ENCODE peak calls at places on chromosomes 4 and X, in eight cellular contexts. X is body of pancreas, Z is A673, R is upper lobe of right lung, D is stomach, A is testis, G is lung, V is sigmoid colon. J is an unnamed sample. For H3K36me3 and H3K27me3, the result is how much of the 10 kb centered on the place peaks cover.

GRCh38 chr4:43148481-43148880 is 256.0 kb downstream of the GRXCR1 start:
- DNase-seq in X (no peak), Z (no peak), R (no peak), D (no peak), A (no peak), G (no peak), V (no peak), J (no peak)

GRCh38 chr4:153079824-153080486 is 124.3 kb upstream of the TRIM2 start:
- DNase-seq in X (no peak), Z (peak), R (no peak), D (no peak), A (no peak), G (no peak), V (no peak), J (no peak)

GRCh38 chrX:154714925-154715324 is 36.0 kb downstream of the GAB3 start:
- DNase-seq in X (peak), Z (peak), R (no peak), D (no peak), A (peak), G (no peak), V (no peak), J (no peak)

GRCh38 chrX:20461576-20461975 is 194.9 kb upstream of the RPS6KA3 start:
- DNase-seq in X (no peak), Z (peak), R (no peak), D (no peak), A (no peak), G (no peak), V (no peak), J (no peak)

GRCh38 chrX:51891821-51892551 is 1.4 kb upstream of the MAGED1 start:
- DNase-seq in X (peak), Z (peak), R (no peak), D (no peak), A (peak), G (no peak), V (peak), J (peak)

GRCh38 chrX:12372111-12372510 is 233.8 kb downstream of the FRMPD4 start:
- DNase-seq in X (peak), Z (no peak), R (no peak), D (no peak), A (no peak), G (no peak), V (no peak), J (no peak)

GRCh38 chr4:80204433-80204832 is 7.1 kb downstream of the PRDM8 start:
- DNase-seq in X (no peak), Z (no peak), R (no peak), D (no peak), A (no peak), G (no peak), V (no peak), J (no peak)

GRCh38 chr4:24730256-24731001 is 64.9 kb upstream of the SOD3 start:
- DNase-seq in X (peak), Z (peak), R (peak), D (no peak), A (no peak), G (peak), V (peak), J (no peak)

GRCh38 chr4:84420608-84421007 is 78.5 kb downstream of the NKX6-1 start:
- DNase-seq in X (no peak), Z (no peak), R (no peak), D (no peak), A (no peak), G (no peak), V (no peak), J (no peak)

GRCh38 chr4:81470456-81471327 is 1.0 kb downstream of the RASGEF1B start:
- DNase-seq in X (peak), Z (peak), R (peak), D (peak), A (peak), G (peak), V (peak), J (peak)

GRCh38 chr4:3476936-3477749 is 14.0 kb downstream of the DOK7 start:
- DNase-seq in X (no peak), Z (no peak), R (no peak), D (no peak), A (no peak), G (no peak), V (no peak), J (no peak)

GRCh38 chr4:142021181-142021580 is 384.8 kb downstream of the IL15 start:
- DNase-seq in X (no peak), Z (no peak), R (no peak), D (no peak), A (no peak), G (no peak), V (no peak), J (no peak)
- TF ChIP-seq CTCF in X (no peak), Z (no peak), R (no peak), D (no peak), A (no peak), G (no peak), V (no peak), J (no peak)

GRCh38 chr4:102578819-102579218 is 77.7 kb downstream of the NFKB1 start:
- DNase-seq in X (no peak), Z (peak), R (no peak), D (no peak), A (no peak), G (no peak), V (no peak), J (no peak)
- H3K36me3 ChIP-seq in X (under half), Z (under half), R (half or more), D (half or more), A (under half), G (under half), V (under half), J (under half)

DNA sequence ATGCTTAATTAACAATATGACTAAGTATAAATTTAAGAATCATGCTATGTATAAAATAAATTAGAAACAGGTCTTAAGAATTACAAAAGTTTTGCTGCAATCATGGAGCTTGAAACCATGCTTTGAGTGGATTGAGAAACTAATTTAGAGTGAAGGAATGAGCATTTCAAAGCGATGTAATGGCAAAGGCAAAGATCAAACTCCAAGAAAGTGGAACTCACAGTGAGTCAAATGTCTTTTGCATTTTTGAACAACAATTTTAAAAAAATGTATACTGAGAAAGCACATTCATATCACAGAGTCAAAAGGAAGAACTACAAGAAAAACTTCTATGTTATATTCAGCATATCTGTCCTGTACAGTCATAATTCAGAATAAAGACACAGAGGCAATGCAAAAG is 6.6 kb downstream of the GPRIN3 start:
- DNase-seq in X (no peak), Z (no peak), R (no peak), D (no peak), A (no peak), G (no peak), V (no peak), J (no peak)
- H3K27me3 ChIP-seq in X (under half), Z (under half), R (under half), D (under half), A (under half), G (under half), V (under half), J (under half)

DNA sequence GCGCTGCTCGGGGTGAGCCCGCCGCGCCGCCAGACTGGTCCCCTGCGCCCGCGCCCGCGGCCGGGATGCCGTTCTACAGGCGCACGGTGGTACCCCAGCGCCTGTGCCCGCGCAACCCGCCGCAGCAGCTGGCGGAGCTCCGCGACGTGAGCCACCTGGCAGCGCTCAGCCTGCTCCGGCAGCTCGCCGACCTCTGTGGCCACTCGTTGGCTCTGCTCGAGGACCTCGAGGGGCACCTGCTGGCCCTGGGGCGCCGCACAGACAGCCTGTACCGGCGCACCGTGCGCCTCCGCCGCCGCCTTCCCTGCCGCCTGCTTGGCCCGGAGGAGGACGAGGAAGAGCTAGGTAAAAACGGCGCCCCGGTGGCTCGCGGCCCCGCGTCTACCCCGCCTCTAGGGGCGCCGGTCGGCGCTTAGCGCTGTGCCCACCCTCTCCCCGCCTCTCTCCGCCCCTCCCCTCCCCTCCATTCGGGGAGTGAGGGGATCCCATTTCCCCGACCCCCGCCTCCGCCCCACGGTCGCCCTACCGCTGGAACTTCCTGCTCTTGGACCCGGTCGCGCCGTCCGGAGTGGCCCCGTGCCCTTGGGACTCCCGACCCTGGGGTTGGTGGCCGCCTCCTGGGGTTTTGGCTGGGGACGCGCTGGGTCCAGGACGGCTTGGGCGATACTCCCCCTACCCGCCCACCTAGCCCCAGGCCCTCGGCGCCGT is 532 bp downstream of the NHSL2 start:
- DNase-seq in X (peak), Z (no peak), R (no peak), D (no peak), A (peak), G (no peak), V (peak), J (no peak)
- TF ChIP-seq CTCF in X (no peak), Z (no peak), R (peak), D (no peak), A (no peak), G (no peak), V (no peak), J (no peak)

DNA sequence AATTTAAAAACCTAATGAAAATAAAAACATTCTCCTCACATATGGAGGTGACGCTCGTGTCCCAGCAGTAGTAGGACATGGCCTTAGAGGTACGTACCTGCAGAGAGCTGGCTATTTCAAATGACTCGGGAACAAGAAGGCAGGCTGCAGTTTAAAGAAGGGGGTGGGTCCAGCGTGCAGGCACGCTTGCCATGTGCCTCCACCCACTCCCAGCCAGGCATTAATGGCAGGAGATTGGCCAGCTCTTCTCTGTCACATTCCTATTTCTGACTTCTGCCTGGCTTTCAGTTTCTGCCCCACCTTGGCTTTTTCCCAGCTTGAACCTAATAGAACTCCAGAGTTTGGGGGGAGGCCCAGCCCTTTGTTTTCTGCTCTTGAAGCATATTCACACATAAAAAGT is 17.2 kb downstream of the PDHA1 start:
- DNase-seq in X (no peak), Z (no peak), R (no peak), D (peak), A (no peak), G (no peak), V (peak), J (no peak)
- H3K36me3 ChIP-seq in X (under half), Z (under half), R (half or more), D (half or more), A (under half), G (under half), V (under half), J (half or more)

GRCh38 chr4:1460967-1461868 is 55.0 kb upstream of the NKX1-1 start:
- DNase-seq in X (no peak), Z (no peak), R (peak), D (peak), A (no peak), G (no peak), V (no peak), J (no peak)
- H3K27me3 ChIP-seq in X (under half), Z (half or more), R (half or more), D (under half), A (under half), G (under half), V (under half), J (under half)